ENCODE peak calls at places on chromosomes 13 and 19, in seven cellular contexts. O, M, G, F, Y, I and T are unnamed samples.

GRCh38 chr13:25046985-25047660 is 48.8 kb upstream of the PABPC3 start:
- DNase-seq in O (peak; percentile 57), M (peak; percentile 56), G (no peak), F (no peak), Y (no peak), I (peak; percentile 67), T (no peak)

GRCh38 chr13:103663996-103664395 is 597.8 kb upstream of the SLC10A2 start:
- DNase-seq in O (no peak), M (no peak), G (no peak), F (no peak), Y (no peak), I (no peak), T (no peak)

GRCh38 chr13:30976041-30976440 is 43.6 kb downstream of the TEX26 start:
- DNase-seq in O (no peak), M (no peak), G (no peak), F (no peak), Y (no peak), I (no peak), T (no peak)

GRCh38 chr13:43390101-43390500 is 366.7 kb downstream of the DNAJC15 start:
- DNase-seq in O (no peak), M (no peak), G (no peak), F (no peak), Y (no peak), I (no peak), T (no peak)

GRCh38 chr13:48412881-48413351 is at the start of gene LPAR6:
- DNase-seq in O (no peak), M (peak; percentile 82), G (peak; percentile 21), F (peak; percentile 68), Y (peak; percentile 50), I (peak; percentile 45), T (no peak)

GRCh38 chr13:106570354-106570822 is 2.5 kb upstream of the ARGLU1 start:
- DNase-seq in O (peak; percentile 32), M (peak; percentile 82), G (peak; percentile 86), F (peak; percentile 91), Y (no peak), I (peak; percentile 91), T (peak; percentile 90)

GRCh38 chr13:74056829-74057564 is 77.2 kb downstream of the KLF12 start:
- DNase-seq in O (no peak), M (peak; percentile 17), G (no peak), F (no peak), Y (peak; percentile 82), I (no peak), T (no peak)

GRCh38 chr19:2274937-2275535 is 6.9 kb downstream of the PEAK3 start:
- DNase-seq in O (peak; percentile 89), M (peak; percentile 89), G (peak; percentile 50), F (peak; percentile 68), Y (peak; percentile 66), I (peak; percentile 98), T (peak; percentile 82)

GRCh38 chr13:33057019-33057785 is 41.0 kb downstream of the KL start:
- DNase-seq in O (peak; percentile 47), M (peak; percentile 68), G (no peak), F (peak; percentile 19), Y (no peak), I (peak; percentile 76), T (no peak)

GRCh38 chr19:10861118-10861651 is 10.2 kb upstream of the CARM1 start:
- DNase-seq in O (no peak), M (peak; percentile 69), G (no peak), F (peak; percentile 51), Y (no peak), I (peak; percentile 72), T (no peak)

GRCh38 chr13:28492527-28493367 is 2.2 kb downstream of the FLT1 start:
- DNase-seq in O (no peak), M (no peak), G (no peak), F (no peak), Y (no peak), I (no peak), T (no peak)

GRCh38 chr13:41111454-41111853 is 21.1 kb downstream of the KBTBD6 start:
- DNase-seq in O (no peak), M (no peak), G (no peak), F (no peak), Y (no peak), I (no peak), T (no peak)

GRCh38 chr19:23241433-23241832 is 8.8 kb downstream of the ZNF724 start:
- DNase-seq in O (no peak), M (no peak), G (no peak), F (no peak), Y (no peak), I (no peak), T (no peak)

GRCh38 chr13:87094646-87095045 is 576.5 kb upstream of the SLITRK5 start:
- DNase-seq in O (no peak), M (peak; percentile 7), G (no peak), F (no peak), Y (no peak), I (no peak), T (no peak)

GRCh38 chr19:19489804-19490204 is 25.5 kb downstream of the TSSK6 start:
- DNase-seq in O (no peak), M (no peak), G (no peak), F (no peak), Y (no peak), I (peak; percentile 82), T (no peak)
- H3K4me3 ChIP-seq in O (peak overlapping the region; percentile 19), M (no peak overlapping the region), G (no peak overlapping the region), F (no peak overlapping the region), Y (peak overlapping the region; percentile 40), I (peak overlapping the region; percentile 28), T (no peak overlapping the region)

DNA sequence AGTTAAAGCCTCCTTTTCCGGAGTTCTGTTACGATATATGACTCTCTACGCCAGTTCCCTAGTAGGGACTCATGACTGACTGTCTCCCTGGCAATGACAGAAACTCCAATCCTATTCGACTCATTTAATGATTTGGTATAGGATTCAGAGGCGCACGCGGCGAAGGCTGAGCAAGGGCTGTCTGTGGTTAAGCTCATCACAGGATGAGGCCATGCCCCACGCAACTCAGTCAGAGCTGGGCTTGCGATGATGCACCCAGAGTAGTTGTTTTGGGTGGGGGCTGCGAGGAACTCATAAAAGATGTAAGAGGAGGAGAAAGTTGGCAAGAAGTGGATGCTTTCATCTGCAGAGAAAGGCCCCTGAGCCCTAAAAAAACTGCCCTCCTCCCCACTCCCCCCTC is 468 bp upstream of the SERTM1 start:
- DNase-seq in O (no peak), M (no peak), G (no peak), F (no peak), Y (no peak), I (no peak), T (no peak)
- TF ChIP-seq CTCF in O (no peak), M (no peak), G (no peak), F (no peak), Y (no peak), I (no peak), T (no peak)

GRCh38 chr19:46204008-46204407 is 25.5 kb upstream of the IGFL1 start:
- DNase-seq in O (no peak), M (no peak), G (no peak), F (no peak), Y (no peak), I (no peak), T (no peak)

GRCh38 chr19:46205183-46205984 is 24.2 kb upstream of the IGFL1 start:
- DNase-seq in O (no peak), M (peak; percentile 31), G (no peak), F (no peak), Y (no peak), I (no peak), T (no peak)

GRCh38 chr19:46209051-46209450 is 20.5 kb upstream of the IGFL1 start:
- DNase-seq in O (no peak), M (no peak), G (no peak), F (no peak), Y (no peak), I (no peak), T (no peak)

GRCh38 chr19:46202872-46203860 is 26.4 kb upstream of the IGFL1 start:
- DNase-seq in O (no peak), M (no peak), G (no peak), F (peak; percentile 83), Y (no peak), I (no peak), T (no peak)

GRCh38 chr19:46206176-46206575 is 23.4 kb upstream of the IGFL1 start:
- DNase-seq in O (no peak), M (no peak), G (no peak), F (peak; percentile 51), Y (peak; percentile 32), I (no peak), T (no peak)
- H3K4me1 ChIP-seq in O (no peaks in the 10 kb centered on the region), M (no peaks in the 10 kb centered on the region), G (no peaks in the 10 kb centered on the region), F (peaks cover 83% of the 10 kb centered on the region), Y (peaks cover 16% of the 10 kb centered on the region), I (no peaks in the 10 kb centered on the region), T (peaks cover 5% of the 10 kb centered on the region)

GRCh38 chr13:112056284-112056727 is 10.6 kb upstream of the SOX1 start:
- DNase-seq in O (peak; percentile 38), M (peak; percentile 49), G (no peak), F (no peak), Y (no peak), I (peak; percentile 78), T (no peak)
- H3K4me3 ChIP-seq in O (no peak overlapping the region), M (peak overlapping the region; percentile 58), G (no peak overlapping the region), F (no peak overlapping the region), Y (no peak overlapping the region), I (no peak overlapping the region), T (no peak overlapping the region)

GRCh38 chr19:56751078-56751489 is 79.5 kb upstream of the ZNF835 start:
- DNase-seq in O (peak; percentile 27), M (peak; percentile 74), G (no peak), F (no peak), Y (no peak), I (no peak), T (no peak)

GRCh38 chr19:56746367-56746766 is 74.8 kb upstream of the ZNF835 start:
- DNase-seq in O (no peak), M (no peak), G (no peak), F (no peak), Y (no peak), I (no peak), T (no peak)

GRCh38 chr19:56750658-56751057 is 79.1 kb upstream of the ZNF835 start:
- DNase-seq in O (no peak), M (no peak), G (no peak), F (no peak), Y (no peak), I (no peak), T (no peak)

GRCh38 chr19:56748443-56748842 is 76.9 kb upstream of the ZNF835 start:
- DNase-seq in O (peak; percentile 40), M (peak; percentile 52), G (no peak), F (peak; percentile 16), Y (no peak), I (no peak), T (no peak)
- TF ChIP-seq CTCF in O (peak; percentile 41), M (peak; percentile 64), G (no peak), F (no peak), Y (peak; percentile 63), I (peak; percentile 12), T (peak; percentile 63)